ENCODE peak calls at places on chromosome 10, in ten cellular contexts. One of them, this sample, is unnamed.

GRCh38 chr10:115046686-115047244 is 46.4 kb upstream of the ATRNL1 start:
- DNase-seq in GM23338: no peak
- DNase-seq in tibial nerve: no peak
- DNase-seq in heart left ventricle: no peak
- DNase-seq in endodermal cell: no peak
- DNase-seq in lower lobe of right lung: no peak
- DNase-seq in neural crest cell: no peak
- DNase-seq in AG04449: no peak
- DNase-seq in dorsolateral prefrontal cortex: no peak
- DNase-seq in A549: no peak
- DNase-seq in this sample: no peak

GRCh38 chr10:128540806-128541739 is 414.9 kb upstream of the MKI67 start:
- DNase-seq in GM23338: peak; percentile 83
- DNase-seq in tibial nerve: no peak
- DNase-seq in heart left ventricle: peak; percentile 10
- DNase-seq in endodermal cell: peak; percentile 87
- DNase-seq in lower lobe of right lung: no peak
- DNase-seq in neural crest cell: peak; percentile 36
- DNase-seq in AG04449: no peak
- DNase-seq in dorsolateral prefrontal cortex: no peak
- DNase-seq in A549: no peak
- DNase-seq in this sample: no peak

GRCh38 chr10:3159160-3159559 is 13.4 kb downstream of the PITRM1 start:
- DNase-seq in GM23338: no peak
- DNase-seq in tibial nerve: no peak
- DNase-seq in heart left ventricle: no peak
- DNase-seq in endodermal cell: peak; percentile 19
- DNase-seq in lower lobe of right lung: no peak
- DNase-seq in neural crest cell: no peak
- DNase-seq in AG04449: no peak
- DNase-seq in dorsolateral prefrontal cortex: no peak
- DNase-seq in A549: no peak
- DNase-seq in this sample: no peak

GRCh38 chr10:122112625-122113160 is 123.7 kb downstream of the TACC2 start:
- DNase-seq in GM23338: peak; percentile 86
- DNase-seq in tibial nerve: peak; percentile 69
- DNase-seq in heart left ventricle: peak; percentile 89
- DNase-seq in endodermal cell: peak; percentile 93
- DNase-seq in lower lobe of right lung: peak; percentile 91
- DNase-seq in neural crest cell: peak; percentile 60
- DNase-seq in AG04449: peak; percentile 57
- DNase-seq in dorsolateral prefrontal cortex: no peak
- DNase-seq in A549: peak; percentile 96
- DNase-seq in this sample: peak; percentile 71

GRCh38 chr10:11730779-11731178 is 11.4 kb upstream of the ECHDC3 start:
- DNase-seq in GM23338: no peak
- DNase-seq in tibial nerve: no peak
- DNase-seq in heart left ventricle: no peak
- DNase-seq in endodermal cell: no peak
- DNase-seq in lower lobe of right lung: no peak
- DNase-seq in neural crest cell: no peak
- DNase-seq in AG04449: no peak
- DNase-seq in dorsolateral prefrontal cortex: no peak
- DNase-seq in A549: no peak
- DNase-seq in this sample: no peak

GRCh38 chr10:105837951-105838350 is 1196.9 kb downstream of the SORCS3 start:
- DNase-seq in GM23338: peak; percentile 25
- DNase-seq in tibial nerve: no peak
- DNase-seq in heart left ventricle: no peak
- DNase-seq in endodermal cell: no peak
- DNase-seq in lower lobe of right lung: no peak
- DNase-seq in neural crest cell: no peak
- DNase-seq in AG04449: no peak
- DNase-seq in dorsolateral prefrontal cortex: no peak
- DNase-seq in A549: no peak
- DNase-seq in this sample: no peak

GRCh38 chr10:132867801-132868644 is 74.3 kb downstream of the CFAP46 start:
- DNase-seq in GM23338: no peak
- DNase-seq in tibial nerve: no peak
- DNase-seq in heart left ventricle: no peak
- DNase-seq in endodermal cell: peak; percentile 22
- DNase-seq in lower lobe of right lung: peak; percentile 40
- DNase-seq in neural crest cell: no peak
- DNase-seq in AG04449: no peak
- DNase-seq in dorsolateral prefrontal cortex: peak; percentile 38
- DNase-seq in A549: no peak
- DNase-seq in this sample: peak; percentile 7

GRCh38 chr10:84783386-84783785 is 455.0 kb downstream of the CCSER2 start:
- DNase-seq in GM23338: peak; percentile 65
- DNase-seq in tibial nerve: no peak
- DNase-seq in heart left ventricle: no peak
- DNase-seq in endodermal cell: peak; percentile 77
- DNase-seq in lower lobe of right lung: no peak
- DNase-seq in neural crest cell: peak; percentile 36
- DNase-seq in AG04449: peak; percentile 0
- DNase-seq in dorsolateral prefrontal cortex: no peak
- DNase-seq in A549: peak; percentile 40
- DNase-seq in this sample: no peak

GRCh38 chr10:25865267-25865666 is 68.8 kb upstream of the MYO3A start:
- DNase-seq in GM23338: no peak
- DNase-seq in tibial nerve: no peak
- DNase-seq in heart left ventricle: no peak
- DNase-seq in endodermal cell: no peak
- DNase-seq in lower lobe of right lung: no peak
- DNase-seq in neural crest cell: no peak
- DNase-seq in AG04449: no peak
- DNase-seq in dorsolateral prefrontal cortex: no peak
- DNase-seq in A549: no peak
- DNase-seq in this sample: no peak

GRCh38 chr10:88586462-88586861 is at the start of gene LIPJ:
- DNase-seq in GM23338: no peak
- DNase-seq in tibial nerve: no peak
- DNase-seq in heart left ventricle: no peak
- DNase-seq in endodermal cell: no peak
- DNase-seq in lower lobe of right lung: no peak
- DNase-seq in neural crest cell: no peak
- DNase-seq in AG04449: no peak
- DNase-seq in dorsolateral prefrontal cortex: no peak
- DNase-seq in A549: no peak
- DNase-seq in this sample: no peak

GRCh38 chr10:88583584-88583957 is 453 bp upstream of the RNLS start:
- DNase-seq in GM23338: no peak
- DNase-seq in tibial nerve: no peak
- DNase-seq in heart left ventricle: no peak
- DNase-seq in endodermal cell: no peak
- DNase-seq in lower lobe of right lung: no peak
- DNase-seq in neural crest cell: no peak
- DNase-seq in AG04449: no peak
- DNase-seq in dorsolateral prefrontal cortex: no peak
- DNase-seq in A549: no peak
- DNase-seq in this sample: no peak

GRCh38 chr10:88582411-88582805 is 710 bp downstream of the RNLS start:
- DNase-seq in GM23338: no peak
- DNase-seq in tibial nerve: no peak
- DNase-seq in heart left ventricle: no peak
- DNase-seq in endodermal cell: no peak
- DNase-seq in lower lobe of right lung: no peak
- DNase-seq in neural crest cell: no peak
- DNase-seq in AG04449: no peak
- DNase-seq in dorsolateral prefrontal cortex: no peak
- DNase-seq in A549: no peak
- DNase-seq in this sample: no peak

GRCh38 chr10:88582806-88583583 is at the start of gene RNLS:
- DNase-seq in GM23338: peak; percentile 80
- DNase-seq in tibial nerve: peak; percentile 33
- DNase-seq in heart left ventricle: peak; percentile 68
- DNase-seq in endodermal cell: peak; percentile 88
- DNase-seq in lower lobe of right lung: peak; percentile 83
- DNase-seq in neural crest cell: peak; percentile 39
- DNase-seq in AG04449: no peak
- DNase-seq in dorsolateral prefrontal cortex: peak; percentile 66
- DNase-seq in A549: peak; percentile 74
- DNase-seq in this sample: peak; percentile 58
- TF ChIP-seq CTCF in GM23338: peak; percentile 70
- TF ChIP-seq CTCF in tibial nerve: peak; percentile 93
- TF ChIP-seq CTCF in heart left ventricle: peak; percentile 88
- TF ChIP-seq CTCF in endodermal cell: peak; percentile 97
- TF ChIP-seq CTCF in lower lobe of right lung: peak; percentile 82
- TF ChIP-seq CTCF in neural crest cell: peak; percentile 89
- TF ChIP-seq CTCF in AG04449: peak; percentile 88
- TF ChIP-seq CTCF in dorsolateral prefrontal cortex: peak; percentile 81
- TF ChIP-seq CTCF in A549: peak; percentile 61
- TF ChIP-seq CTCF in this sample: peak; percentile 86

GRCh38 chr10:124225468-124226270 is 132.3 kb upstream of the CHST15 start:
- DNase-seq in GM23338: no peak
- DNase-seq in tibial nerve: no peak
- DNase-seq in heart left ventricle: no peak
- DNase-seq in endodermal cell: peak; percentile 14
- DNase-seq in lower lobe of right lung: no peak
- DNase-seq in neural crest cell: no peak
- DNase-seq in AG04449: no peak
- DNase-seq in dorsolateral prefrontal cortex: no peak
- DNase-seq in A549: no peak
- DNase-seq in this sample: no peak

GRCh38 chr10:124225029-124225467 is 131.7 kb upstream of the CHST15 start:
- DNase-seq in GM23338: no peak
- DNase-seq in tibial nerve: no peak
- DNase-seq in heart left ventricle: no peak
- DNase-seq in endodermal cell: no peak
- DNase-seq in lower lobe of right lung: no peak
- DNase-seq in neural crest cell: no peak
- DNase-seq in AG04449: no peak
- DNase-seq in dorsolateral prefrontal cortex: no peak
- DNase-seq in A549: no peak
- DNase-seq in this sample: no peak

GRCh38 chr10:124223711-124224085 is 130.3 kb upstream of the CHST15 start:
- DNase-seq in GM23338: no peak
- DNase-seq in tibial nerve: no peak
- DNase-seq in heart left ventricle: no peak
- DNase-seq in endodermal cell: peak; percentile 33
- DNase-seq in lower lobe of right lung: no peak
- DNase-seq in neural crest cell: no peak
- DNase-seq in AG04449: no peak
- DNase-seq in dorsolateral prefrontal cortex: no peak
- DNase-seq in A549: no peak
- DNase-seq in this sample: no peak

GRCh38 chr10:124223001-124223710 is 129.8 kb upstream of the CHST15 start:
- DNase-seq in GM23338: no peak
- DNase-seq in tibial nerve: no peak
- DNase-seq in heart left ventricle: no peak
- DNase-seq in endodermal cell: no peak
- DNase-seq in lower lobe of right lung: no peak
- DNase-seq in neural crest cell: no peak
- DNase-seq in AG04449: no peak
- DNase-seq in dorsolateral prefrontal cortex: no peak
- DNase-seq in A549: no peak
- DNase-seq in this sample: no peak

DNA sequence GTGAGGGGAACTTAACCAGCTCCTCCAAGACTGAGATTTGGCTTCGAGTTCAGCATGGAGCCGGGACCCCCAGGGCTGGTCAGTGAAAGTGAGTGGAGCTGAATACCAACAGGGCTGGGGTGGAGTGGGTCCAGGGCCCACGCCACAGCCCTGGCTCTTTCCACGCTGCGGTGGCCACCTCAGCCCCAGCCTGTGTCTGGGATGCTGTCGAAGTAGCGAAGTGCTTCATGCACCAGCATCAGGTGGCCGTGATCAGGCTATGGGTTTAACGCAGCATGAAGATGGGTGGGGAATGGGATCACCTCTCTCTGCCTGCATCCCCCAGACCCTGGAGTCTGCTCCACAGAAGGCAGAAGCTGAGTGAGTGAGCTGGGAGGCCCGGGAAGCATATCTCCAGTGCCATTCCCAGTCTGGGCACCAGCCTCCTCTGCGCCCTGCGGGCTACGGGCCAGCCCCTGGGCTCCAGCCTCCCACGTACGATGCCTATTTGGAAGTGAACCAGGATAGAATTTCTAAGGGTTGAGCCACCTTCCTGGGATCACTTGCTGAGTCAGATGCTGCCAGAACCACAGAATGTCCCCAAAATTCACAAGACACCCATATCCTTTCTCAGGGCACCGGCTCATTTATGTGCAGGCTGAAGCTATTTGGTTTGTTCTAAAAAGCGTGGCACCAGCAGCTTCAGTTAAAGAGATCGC is 131.1 kb upstream of the CHST15 start:
- DNase-seq in GM23338: no peak
- DNase-seq in tibial nerve: no peak
- DNase-seq in heart left ventricle: no peak
- DNase-seq in endodermal cell: no peak
- DNase-seq in lower lobe of right lung: no peak
- DNase-seq in neural crest cell: no peak
- DNase-seq in AG04449: no peak
- DNase-seq in dorsolateral prefrontal cortex: no peak
- DNase-seq in A549: no peak
- DNase-seq in this sample: no peak
- TF ChIP-seq CTCF in GM23338: no peak
- TF ChIP-seq CTCF in tibial nerve: no peak
- TF ChIP-seq CTCF in heart left ventricle: no peak
- TF ChIP-seq CTCF in endodermal cell: no peak
- TF ChIP-seq CTCF in lower lobe of right lung: no peak
- TF ChIP-seq CTCF in neural crest cell: no peak
- TF ChIP-seq CTCF in AG04449: no peak
- TF ChIP-seq CTCF in dorsolateral prefrontal cortex: no peak
- TF ChIP-seq CTCF in A549: no peak
- TF ChIP-seq CTCF in this sample: no peak

GRCh38 chr10:70738425-70739121 is 46.6 kb downstream of the TBATA start:
- DNase-seq in GM23338: no peak
- DNase-seq in tibial nerve: no peak
- DNase-seq in heart left ventricle: no peak
- DNase-seq in endodermal cell: no peak
- DNase-seq in lower lobe of right lung: peak; percentile 28
- DNase-seq in neural crest cell: no peak
- DNase-seq in AG04449: no peak
- DNase-seq in dorsolateral prefrontal cortex: no peak
- DNase-seq in A549: no peak
- DNase-seq in this sample: no peak
- TF ChIP-seq CTCF in GM23338: no peak
- TF ChIP-seq CTCF in tibial nerve: no peak
- TF ChIP-seq CTCF in heart left ventricle: no peak
- TF ChIP-seq CTCF in endodermal cell: peak; percentile 31
- TF ChIP-seq CTCF in lower lobe of right lung: no peak
- TF ChIP-seq CTCF in neural crest cell: peak; percentile 24
- TF ChIP-seq CTCF in AG04449: no peak
- TF ChIP-seq CTCF in dorsolateral prefrontal cortex: no peak
- TF ChIP-seq CTCF in A549: no peak
- TF ChIP-seq CTCF in this sample: peak; percentile 16

DNA sequence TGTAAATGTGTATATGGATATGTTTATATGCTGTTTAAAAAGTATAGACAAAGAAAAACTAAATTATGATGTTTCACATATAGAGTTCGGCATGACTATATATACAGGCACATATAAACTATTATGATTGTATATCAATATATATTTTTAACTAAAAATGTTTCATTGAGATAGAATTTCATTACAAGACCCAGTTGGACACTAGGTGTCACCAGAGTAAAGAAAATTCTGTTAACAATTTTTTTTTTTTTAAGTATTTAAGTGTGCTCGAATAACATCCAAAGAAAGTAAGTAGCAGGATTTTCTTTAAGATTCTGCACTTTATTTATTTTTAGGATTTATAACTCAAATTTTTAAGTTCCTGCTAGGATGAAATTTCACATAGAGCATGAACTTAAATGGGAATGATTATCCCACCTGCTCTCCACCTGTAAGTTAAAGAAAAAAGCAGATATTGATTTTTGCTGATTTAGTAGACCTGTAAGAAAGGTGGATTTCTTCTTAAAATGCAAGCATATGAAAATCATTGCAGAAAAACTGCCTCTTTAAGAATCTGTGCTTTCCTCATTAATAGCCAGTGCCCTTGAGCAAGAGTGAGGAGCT is 961.5 kb downstream of the PCDH15 start:
- DNase-seq in GM23338: peak; percentile 44
- DNase-seq in tibial nerve: no peak
- DNase-seq in heart left ventricle: no peak
- DNase-seq in endodermal cell: no peak
- DNase-seq in lower lobe of right lung: no peak
- DNase-seq in neural crest cell: no peak
- DNase-seq in AG04449: no peak
- DNase-seq in dorsolateral prefrontal cortex: no peak
- DNase-seq in A549: peak; percentile 21
- DNase-seq in this sample: no peak
- TF ChIP-seq CTCF in GM23338: no peak
- TF ChIP-seq CTCF in tibial nerve: no peak
- TF ChIP-seq CTCF in heart left ventricle: peak; percentile 39
- TF ChIP-seq CTCF in endodermal cell: peak; percentile 79
- TF ChIP-seq CTCF in lower lobe of right lung: peak; percentile 37
- TF ChIP-seq CTCF in neural crest cell: peak; percentile 75
- TF ChIP-seq CTCF in AG04449: no peak
- TF ChIP-seq CTCF in dorsolateral prefrontal cortex: peak; percentile 88
- TF ChIP-seq CTCF in A549: peak; percentile 38
- TF ChIP-seq CTCF in this sample: peak; percentile 71

This sample was measured in progenitor cell of endocrine pancreas.